ENCODE peak calls at places on chromosomes 13 and 19, in four cellular contexts. U, D, V and N are unnamed samples.

GRCh38 chr13:40132249-40132648 is 476.8 kb downstream of the COG6 start:
- DNase-seq in U (no peak), V (no peak), D (no peak), N (no peak)

GRCh38 chr19:6668696-6669095 is 1.3 kb downstream of the TNFSF14 start:
- DNase-seq in V (no peak), D (no peak), U (no peak), N (no peak)

GRCh38 chr19:51433092-51433491 is 15.7 kb upstream of the SIGLEC10 start:
- DNase-seq in V (no peak), U (no peak), D (no peak), N (no peak)

GRCh38 chr19:49442793-49443365 is 1.6 kb upstream of the SLC17A7 start:
- DNase-seq in D (peak), U (peak), V (peak), N (peak)

GRCh38 chr13:21884299-21884878 is 213.5 kb downstream of the FGF9 start:
- DNase-seq in V (no peak), U (no peak), D (no peak), N (no peak)

GRCh38 chr19:53942001-53942786 is 20.5 kb upstream of the CACNG8 start:
- DNase-seq in D (peak), U (no peak), V (peak), N (peak)

GRCh38 chr13:20696073-20696472 is 7.4 kb upstream of the IL17D start:
- DNase-seq in V (no peak), D (no peak), U (no peak), N (no peak)

GRCh38 chr19:42284641-42285341 is 15.7 kb downstream of the CIC start:
- DNase-seq in V (no peak), U (no peak), D (no peak), N (no peak)

GRCh38 chr13:30415430-30416030 is 6.8 kb upstream of the UBE2L5 start:
- DNase-seq in U (no peak), D (no peak), V (no peak), N (no peak)

GRCh38 chr19:42216653-42217521 is 590 bp downstream of the DEDD2 start:
- DNase-seq in V (peak), D (peak), U (no peak), N (peak)

GRCh38 chr19:6730153-6730804 is 7.1 kb downstream of the GPR108 start:
- DNase-seq in U (no peak), V (peak), D (peak), N (peak)

GRCh38 chr19:11554160-11554559 is 4.9 kb downstream of the ELOF1 start:
- DNase-seq in V (no peak), D (no peak), U (no peak), N (no peak)

GRCh38 chr19:32858559-32858958 is 11.0 kb downstream of the SLC7A9 start:
- DNase-seq in D (no peak), U (no peak), V (no peak), N (no peak)

GRCh38 chr19:52492991-52493470 is 34.4 kb upstream of the ZNF808 start:
- DNase-seq in V (peak), U (no peak), D (no peak), N (peak)

GRCh38 chr19:30309983-30310805 is 62.0 kb upstream of the ZNF536 start:
- DNase-seq in D (no peak), V (no peak), U (no peak), N (no peak)

GRCh38 chr13:48448963-48449614 is 36.2 kb upstream of the LPAR6 start:
- DNase-seq in D (no peak), V (no peak), U (no peak), N (no peak)

GRCh38 chr13:33349996-33350826 is 64.7 kb upstream of the STARD13 start:
- DNase-seq in U (no peak), D (no peak), V (peak), N (no peak)
- TF ChIP-seq JUND in U (no peak), D (no peak), V (no peak), N (no peak)

GRCh38 chr13:52003551-52003950 is 7.7 kb downstream of the ATP7B start:
- DNase-seq in V (no peak), D (no peak), U (no peak), N (no peak)
- TF ChIP-seq JUND in V (no peak), D (no peak), U (no peak), N (no peak)

GRCh38 chr13:105735269-105735668 is 800.2 kb downstream of the EFNB2 start:
- DNase-seq in U (no peak), V (no peak), D (no peak), N (no peak)
- TF ChIP-seq JUND in U (no peak), V (no peak), D (no peak), N (no peak)

GRCh38 chr19:41128692-41129091 is 14.5 kb downstream of the CYP2F1 start:
- DNase-seq in U (no peak), D (no peak), V (no peak), N (no peak)

GRCh38 chr19:41123716-41124244 is 9.5 kb downstream of the CYP2F1 start:
- DNase-seq in U (no peak), D (no peak), V (no peak), N (no peak)
- TF ChIP-seq JUND in U (no peak), D (no peak), V (no peak), N (no peak)

GRCh38 chr19:18167975-18168645 is 5.5 kb upstream of the IFI30 start:
- DNase-seq in V (peak), D (no peak), U (no peak), N (peak)
- TF ChIP-seq JUND in V (no peak), D (no peak), U (no peak), N (no peak)

DNA sequence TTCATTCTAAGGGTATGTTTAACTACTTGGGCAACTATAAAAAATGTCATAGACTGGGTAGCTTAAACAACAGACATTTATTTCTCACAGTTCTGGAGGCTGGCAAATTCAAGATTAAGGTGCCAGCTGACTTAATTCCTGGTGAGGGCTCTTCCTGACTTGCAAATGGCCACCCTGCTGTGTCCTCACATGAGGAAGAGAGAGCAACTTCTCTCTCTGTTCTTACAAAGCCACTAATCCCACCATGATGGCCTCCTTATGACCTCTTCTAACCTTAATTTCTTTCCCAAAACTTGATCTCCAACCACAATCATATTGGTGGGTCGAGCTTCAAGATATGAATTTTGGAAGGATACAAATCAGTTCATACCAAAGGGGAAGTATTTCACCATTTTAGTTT is 399.0 kb downstream of the DCT start:
- DNase-seq in U (no peak), D (no peak), V (no peak), N (no peak)
- TF ChIP-seq JUND in U (no peak), D (no peak), V (no peak), N (no peak)

DNA sequence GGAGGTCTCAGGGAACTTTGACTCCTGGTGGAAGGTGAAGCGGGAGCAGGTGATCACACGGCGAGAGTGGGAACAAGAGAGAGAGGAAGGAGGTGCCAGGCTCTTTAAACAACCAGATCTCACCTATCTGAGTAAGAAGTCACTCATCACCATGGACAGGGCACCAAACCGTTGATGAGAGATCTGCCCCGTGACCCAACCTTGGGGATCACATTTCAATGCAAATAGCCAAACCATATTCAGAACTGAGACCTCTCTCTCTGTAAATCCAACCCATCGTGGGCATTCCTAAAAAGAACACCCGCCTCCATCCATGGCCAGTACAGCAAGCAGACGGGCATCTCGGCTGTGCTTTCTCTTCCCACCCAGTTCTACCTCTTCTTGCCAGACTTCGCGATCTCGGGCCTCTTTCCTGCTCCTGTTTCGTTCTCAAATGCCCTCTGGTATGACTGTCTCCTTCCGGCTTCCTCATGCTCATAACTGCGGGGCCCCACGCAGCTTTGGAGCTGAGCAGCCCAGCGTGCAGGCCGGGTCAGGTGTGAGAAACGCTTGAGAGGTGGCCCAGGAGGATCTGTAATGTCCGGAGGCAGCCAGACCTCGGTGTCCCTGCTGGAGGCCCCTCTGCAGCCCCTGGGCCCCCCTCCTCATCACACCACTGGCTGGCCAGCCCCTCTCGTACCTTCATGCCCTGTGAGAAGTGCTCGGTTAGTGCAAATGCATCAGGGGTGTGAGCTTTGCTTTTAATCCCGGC is 97.0 kb upstream of the GPR183 start:
- DNase-seq in D (peak), V (no peak), U (no peak), N (no peak)
- TF ChIP-seq JUND in D (no peak), V (no peak), U (no peak), N (no peak)

GRCh38 chr13:19155321-19155861 is 26.2 kb downstream of the TUBA3C start:
- DNase-seq in U (no peak), D (no peak), V (no peak), N (no peak)
- TF ChIP-seq JUND in U (no peak), D (no peak), V (no peak), N (no peak)

GRCh38 chr13:79907527-79907926 is 426.6 kb downstream of the NDFIP2 start:
- DNase-seq in U (no peak), D (no peak), V (no peak), N (no peak)

GRCh38 chr13:79905018-79905417 is 424.1 kb downstream of the NDFIP2 start:
- DNase-seq in D (no peak), U (no peak), V (no peak), N (no peak)

GRCh38 chr13:79901336-79901735 is 420.4 kb downstream of the NDFIP2 start:
- DNase-seq in U (no peak), D (no peak), V (no peak), N (no peak)

GRCh38 chr13:79900356-79900755 is 419.4 kb downstream of the NDFIP2 start:
- DNase-seq in U (no peak), V (no peak), D (no peak), N (no peak)

GRCh38 chr13:79904581-79904980 is 423.6 kb downstream of the NDFIP2 start:
- DNase-seq in U (no peak), V (no peak), D (no peak), N (no peak)
- TF ChIP-seq JUND in U (no peak), V (no peak), D (no peak), N (no peak)

DNA sequence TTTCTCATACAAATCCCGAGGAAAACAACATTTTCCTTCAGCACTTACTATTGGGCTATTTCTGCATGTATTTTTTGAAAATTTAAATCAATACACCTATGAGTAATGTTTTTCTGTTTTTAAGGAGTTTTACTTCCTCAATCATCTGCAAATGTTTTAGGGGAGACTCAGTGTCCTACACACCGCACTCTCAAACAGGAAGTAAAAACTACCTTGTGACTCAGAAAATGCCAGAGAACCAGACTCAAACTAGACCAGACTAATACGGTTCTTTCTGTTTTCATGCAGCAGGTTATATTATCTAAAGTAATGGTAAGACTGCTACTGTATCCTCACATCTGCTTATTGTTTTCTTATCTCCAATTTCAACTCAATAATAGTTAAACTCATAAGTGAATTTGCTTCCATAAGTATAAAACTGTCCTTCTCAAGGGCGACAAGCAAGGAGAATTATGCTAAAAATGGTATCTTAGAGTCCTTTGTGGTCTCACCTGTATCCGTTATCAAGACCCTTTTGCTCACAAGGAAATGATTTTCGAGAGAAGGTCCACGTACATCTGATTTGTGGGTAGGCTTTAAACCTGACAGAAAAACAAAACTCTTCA is 52.5 kb downstream of the FLT3 start:
- DNase-seq in D (no peak), V (no peak), U (peak), N (no peak)
- TF ChIP-seq JUND in D (no peak), V (no peak), U (no peak), N (no peak)